ENCODE peak calls at places on chromosomes 16 and 17, in nine cellular contexts. One of them, this sample, is unnamed.

GRCh38 chr17:65000798-65001197 is 55.7 kb downstream of the GNA13 start:
- DNase-seq in left ventricle myocardium inferior: no peak
- DNase-seq in upper lobe of right lung: no peak
- DNase-seq in bronchial epithelial cell: no peak
- DNase-seq in A549: no peak
- DNase-seq in CD8-positive, alpha-beta T cell: no peak
- DNase-seq in HCT116: no peak
- DNase-seq in thoracic aorta: no peak
- DNase-seq in neural progenitor cell: no peak
- DNase-seq in this sample: no peak

GRCh38 chr16:73152731-73153130 is 104.8 kb upstream of the ZFHX3 start:
- DNase-seq in thoracic aorta: no peak
- DNase-seq in neural progenitor cell: peak; percentile 88
- DNase-seq in CD8-positive, alpha-beta T cell: no peak
- DNase-seq in HCT116: no peak
- DNase-seq in upper lobe of right lung: no peak
- DNase-seq in left ventricle myocardium inferior: no peak
- DNase-seq in A549: no peak
- DNase-seq in bronchial epithelial cell: no peak
- DNase-seq in this sample: no peak

GRCh38 chr16:11258553-11259287 is 2.7 kb upstream of the SOCS1 start:
- DNase-seq in HCT116: no peak
- DNase-seq in bronchial epithelial cell: no peak
- DNase-seq in left ventricle myocardium inferior: peak; percentile 74
- DNase-seq in CD8-positive, alpha-beta T cell: peak; percentile 34
- DNase-seq in neural progenitor cell: no peak
- DNase-seq in A549: no peak
- DNase-seq in thoracic aorta: no peak
- DNase-seq in upper lobe of right lung: no peak
- DNase-seq in this sample: no peak

GRCh38 chr17:6374761-6375312 is 60.1 kb downstream of the AIPL1 start:
- DNase-seq in upper lobe of right lung: no peak
- DNase-seq in bronchial epithelial cell: peak; percentile 85
- DNase-seq in HCT116: peak; percentile 57
- DNase-seq in thoracic aorta: no peak
- DNase-seq in neural progenitor cell: peak; percentile 67
- DNase-seq in left ventricle myocardium inferior: no peak
- DNase-seq in CD8-positive, alpha-beta T cell: no peak
- DNase-seq in A549: peak; percentile 66
- DNase-seq in this sample: no peak

GRCh38 chr16:83105279-83106077 is 478.7 kb downstream of the CDH13 start:
- DNase-seq in left ventricle myocardium inferior: no peak
- DNase-seq in bronchial epithelial cell: peak; percentile 93
- DNase-seq in CD8-positive, alpha-beta T cell: no peak
- DNase-seq in upper lobe of right lung: no peak
- DNase-seq in HCT116: no peak
- DNase-seq in neural progenitor cell: no peak
- DNase-seq in A549: no peak
- DNase-seq in thoracic aorta: no peak
- DNase-seq in this sample: no peak

GRCh38 chr16:53668869-53669268 is 34.8 kb downstream of the RPGRIP1L start:
- DNase-seq in neural progenitor cell: no peak
- DNase-seq in bronchial epithelial cell: no peak
- DNase-seq in thoracic aorta: no peak
- DNase-seq in HCT116: no peak
- DNase-seq in A549: no peak
- DNase-seq in upper lobe of right lung: no peak
- DNase-seq in left ventricle myocardium inferior: no peak
- DNase-seq in CD8-positive, alpha-beta T cell: no peak
- DNase-seq in this sample: no peak

GRCh38 chr17:56665864-56666263 is 72.4 kb downstream of the NOG start:
- DNase-seq in left ventricle myocardium inferior: no peak
- DNase-seq in thoracic aorta: no peak
- DNase-seq in HCT116: no peak
- DNase-seq in bronchial epithelial cell: no peak
- DNase-seq in CD8-positive, alpha-beta T cell: no peak
- DNase-seq in upper lobe of right lung: no peak
- DNase-seq in neural progenitor cell: peak; percentile 8
- DNase-seq in A549: no peak
- DNase-seq in this sample: no peak

GRCh38 chr17:64133546-64134215 is 3.7 kb upstream of the ERN1 start:
- DNase-seq in left ventricle myocardium inferior: no peak
- DNase-seq in thoracic aorta: no peak
- DNase-seq in A549: peak; percentile 82
- DNase-seq in CD8-positive, alpha-beta T cell: no peak
- DNase-seq in neural progenitor cell: peak; percentile 81
- DNase-seq in upper lobe of right lung: no peak
- DNase-seq in bronchial epithelial cell: peak; percentile 63
- DNase-seq in HCT116: peak; percentile 75
- DNase-seq in this sample: no peak

GRCh38 chr17:39781028-39781800 is 43.5 kb downstream of the GRB7 start:
- DNase-seq in thoracic aorta: no peak
- DNase-seq in left ventricle myocardium inferior: no peak
- DNase-seq in bronchial epithelial cell: no peak
- DNase-seq in upper lobe of right lung: no peak
- DNase-seq in CD8-positive, alpha-beta T cell: no peak
- DNase-seq in neural progenitor cell: no peak
- DNase-seq in HCT116: no peak
- DNase-seq in A549: no peak
- DNase-seq in this sample: no peak

GRCh38 chr17:36498155-36498554 is 11.7 kb downstream of the ZNHIT3 start:
- DNase-seq in CD8-positive, alpha-beta T cell: no peak
- DNase-seq in A549: no peak
- DNase-seq in neural progenitor cell: no peak
- DNase-seq in upper lobe of right lung: peak; percentile 37
- DNase-seq in HCT116: no peak
- DNase-seq in bronchial epithelial cell: no peak
- DNase-seq in thoracic aorta: no peak
- DNase-seq in left ventricle myocardium inferior: no peak
- DNase-seq in this sample: no peak

GRCh38 chr16:11535494-11535893 is 51.2 kb downstream of the LITAF start:
- DNase-seq in left ventricle myocardium inferior: no peak
- DNase-seq in bronchial epithelial cell: peak; percentile 95
- DNase-seq in CD8-positive, alpha-beta T cell: no peak
- DNase-seq in upper lobe of right lung: no peak
- DNase-seq in A549: peak; percentile 63
- DNase-seq in thoracic aorta: no peak
- DNase-seq in HCT116: no peak
- DNase-seq in neural progenitor cell: no peak
- DNase-seq in this sample: no peak

GRCh38 chr16:90007015-90007414 is 12.2 kb downstream of the DBNDD1 start:
- DNase-seq in A549: no peak
- DNase-seq in upper lobe of right lung: no peak
- DNase-seq in HCT116: no peak
- DNase-seq in thoracic aorta: no peak
- DNase-seq in neural progenitor cell: no peak
- DNase-seq in left ventricle myocardium inferior: no peak
- DNase-seq in bronchial epithelial cell: no peak
- DNase-seq in CD8-positive, alpha-beta T cell: no peak
- DNase-seq in this sample: no peak

GRCh38 chr16:80231888-80232287 is 308.9 kb upstream of the DYNLRB2 start:
- DNase-seq in thoracic aorta: no peak
- DNase-seq in HCT116: no peak
- DNase-seq in A549: no peak
- DNase-seq in CD8-positive, alpha-beta T cell: no peak
- DNase-seq in upper lobe of right lung: no peak
- DNase-seq in left ventricle myocardium inferior: no peak
- DNase-seq in bronchial epithelial cell: peak; percentile 93
- DNase-seq in neural progenitor cell: no peak
- DNase-seq in this sample: peak; percentile 33

GRCh38 chr16:51401673-51402072 is 250.6 kb upstream of the SALL1 start:
- DNase-seq in left ventricle myocardium inferior: no peak
- DNase-seq in HCT116: no peak
- DNase-seq in bronchial epithelial cell: no peak
- DNase-seq in neural progenitor cell: no peak
- DNase-seq in thoracic aorta: no peak
- DNase-seq in upper lobe of right lung: no peak
- DNase-seq in A549: no peak
- DNase-seq in CD8-positive, alpha-beta T cell: no peak
- DNase-seq in this sample: no peak

GRCh38 chr16:56164636-56165035 is 26.7 kb upstream of the GNAO1 start:
- DNase-seq in A549: no peak
- DNase-seq in HCT116: no peak
- DNase-seq in thoracic aorta: no peak
- DNase-seq in bronchial epithelial cell: no peak
- DNase-seq in CD8-positive, alpha-beta T cell: no peak
- DNase-seq in neural progenitor cell: no peak
- DNase-seq in upper lobe of right lung: no peak
- DNase-seq in left ventricle myocardium inferior: no peak
- DNase-seq in this sample: no peak

GRCh38 chr17:14813649-14814048 is 451.5 kb downstream of the PMP22 start:
- DNase-seq in HCT116: no peak
- DNase-seq in thoracic aorta: no peak
- DNase-seq in CD8-positive, alpha-beta T cell: no peak
- DNase-seq in left ventricle myocardium inferior: no peak
- DNase-seq in A549: peak; percentile 52
- DNase-seq in neural progenitor cell: peak; percentile 71
- DNase-seq in bronchial epithelial cell: no peak
- DNase-seq in upper lobe of right lung: peak; percentile 73
- DNase-seq in this sample: no peak

GRCh38 chr17:16473286-16474011 is 18.5 kb downstream of the LRRC75A start:
- DNase-seq in A549: no peak
- DNase-seq in neural progenitor cell: no peak
- DNase-seq in HCT116: no peak
- DNase-seq in left ventricle myocardium inferior: no peak
- DNase-seq in thoracic aorta: no peak
- DNase-seq in bronchial epithelial cell: no peak
- DNase-seq in CD8-positive, alpha-beta T cell: no peak
- DNase-seq in upper lobe of right lung: no peak
- DNase-seq in this sample: no peak

GRCh38 chr17:45136846-45137560 is 1.5 kb downstream of the ACBD4 start:
- DNase-seq in bronchial epithelial cell: no peak
- DNase-seq in upper lobe of right lung: no peak
- DNase-seq in neural progenitor cell: no peak
- DNase-seq in CD8-positive, alpha-beta T cell: no peak
- DNase-seq in thoracic aorta: no peak
- DNase-seq in left ventricle myocardium inferior: peak; percentile 9
- DNase-seq in A549: no peak
- DNase-seq in HCT116: no peak
- DNase-seq in this sample: no peak

GRCh38 chr17:11122908-11123307 is 118.1 kb upstream of the SHISA6 start:
- DNase-seq in neural progenitor cell: no peak
- DNase-seq in HCT116: no peak
- DNase-seq in left ventricle myocardium inferior: peak; percentile 18
- DNase-seq in thoracic aorta: no peak
- DNase-seq in upper lobe of right lung: no peak
- DNase-seq in bronchial epithelial cell: no peak
- DNase-seq in A549: no peak
- DNase-seq in CD8-positive, alpha-beta T cell: no peak
- DNase-seq in this sample: no peak

GRCh38 chr17:82866521-82867214 is 26.8 kb upstream of the ZNF750 start:
- DNase-seq in upper lobe of right lung: no peak
- DNase-seq in A549: no peak
- DNase-seq in CD8-positive, alpha-beta T cell: no peak
- DNase-seq in neural progenitor cell: peak; percentile 47
- DNase-seq in bronchial epithelial cell: peak; percentile 38
- DNase-seq in thoracic aorta: no peak
- DNase-seq in left ventricle myocardium inferior: no peak
- DNase-seq in HCT116: no peak
- DNase-seq in this sample: peak; percentile 47

GRCh38 chr17:40963838-40964237 is 2.9 kb downstream of the KRT39 start:
- DNase-seq in A549: peak; percentile 37
- DNase-seq in HCT116: no peak
- DNase-seq in CD8-positive, alpha-beta T cell: no peak
- DNase-seq in thoracic aorta: no peak
- DNase-seq in upper lobe of right lung: no peak
- DNase-seq in neural progenitor cell: no peak
- DNase-seq in left ventricle myocardium inferior: no peak
- DNase-seq in bronchial epithelial cell: peak; percentile 81
- DNase-seq in this sample: no peak

GRCh38 chr16:21009815-21010214 is 109.2 kb downstream of the LYRM1 start:
- DNase-seq in upper lobe of right lung: no peak
- DNase-seq in thoracic aorta: no peak
- DNase-seq in bronchial epithelial cell: no peak
- DNase-seq in A549: no peak
- DNase-seq in HCT116: no peak
- DNase-seq in CD8-positive, alpha-beta T cell: no peak
- DNase-seq in left ventricle myocardium inferior: no peak
- DNase-seq in neural progenitor cell: no peak
- DNase-seq in this sample: no peak
- TF ChIP-seq CTCF in upper lobe of right lung: no peak
- TF ChIP-seq CTCF in thoracic aorta: no peak
- TF ChIP-seq CTCF in bronchial epithelial cell: no peak
- TF ChIP-seq CTCF in A549: no peak
- TF ChIP-seq CTCF in HCT116: no peak
- TF ChIP-seq CTCF in CD8-positive, alpha-beta T cell: no peak
- TF ChIP-seq CTCF in left ventricle myocardium inferior: no peak
- TF ChIP-seq CTCF in neural progenitor cell: no peak
- TF ChIP-seq CTCF in this sample: no peak

GRCh38 chr17:81466564-81467472 is 45.8 kb downstream of the ACTG1 start:
- DNase-seq in upper lobe of right lung: no peak
- DNase-seq in HCT116: no peak
- DNase-seq in thoracic aorta: no peak
- DNase-seq in CD8-positive, alpha-beta T cell: no peak
- DNase-seq in A549: no peak
- DNase-seq in left ventricle myocardium inferior: no peak
- DNase-seq in neural progenitor cell: no peak
- DNase-seq in bronchial epithelial cell: no peak
- DNase-seq in this sample: no peak
- H3K4me3 ChIP-seq in upper lobe of right lung: no peak overlapping the region
- H3K4me3 ChIP-seq in HCT116: no peak overlapping the region
- H3K4me3 ChIP-seq in thoracic aorta: no peak overlapping the region
- H3K4me3 ChIP-seq in CD8-positive, alpha-beta T cell: no peak overlapping the region
- H3K4me3 ChIP-seq in A549: no peak overlapping the region
- H3K4me3 ChIP-seq in left ventricle myocardium inferior: no peak overlapping the region
- H3K4me3 ChIP-seq in neural progenitor cell: no peak overlapping the region
- H3K4me3 ChIP-seq in bronchial epithelial cell: no peak overlapping the region
- H3K4me3 ChIP-seq in this sample: no peak overlapping the region

GRCh38 chr17:48596735-48597491 is 3.3 kb upstream of the HOXB5 start:
- DNase-seq in thoracic aorta: no peak
- DNase-seq in CD8-positive, alpha-beta T cell: no peak
- DNase-seq in bronchial epithelial cell: no peak
- DNase-seq in A549: no peak
- DNase-seq in left ventricle myocardium inferior: no peak
- DNase-seq in HCT116: no peak
- DNase-seq in upper lobe of right lung: no peak
- DNase-seq in neural progenitor cell: no peak
- DNase-seq in this sample: no peak
- TF ChIP-seq CTCF in thoracic aorta: no peak
- TF ChIP-seq CTCF in CD8-positive, alpha-beta T cell: no peak
- TF ChIP-seq CTCF in bronchial epithelial cell: no peak
- TF ChIP-seq CTCF in A549: no peak
- TF ChIP-seq CTCF in left ventricle myocardium inferior: no peak
- TF ChIP-seq CTCF in HCT116: no peak
- TF ChIP-seq CTCF in upper lobe of right lung: no peak
- TF ChIP-seq CTCF in neural progenitor cell: no peak
- TF ChIP-seq CTCF in this sample: no peak

DNA sequence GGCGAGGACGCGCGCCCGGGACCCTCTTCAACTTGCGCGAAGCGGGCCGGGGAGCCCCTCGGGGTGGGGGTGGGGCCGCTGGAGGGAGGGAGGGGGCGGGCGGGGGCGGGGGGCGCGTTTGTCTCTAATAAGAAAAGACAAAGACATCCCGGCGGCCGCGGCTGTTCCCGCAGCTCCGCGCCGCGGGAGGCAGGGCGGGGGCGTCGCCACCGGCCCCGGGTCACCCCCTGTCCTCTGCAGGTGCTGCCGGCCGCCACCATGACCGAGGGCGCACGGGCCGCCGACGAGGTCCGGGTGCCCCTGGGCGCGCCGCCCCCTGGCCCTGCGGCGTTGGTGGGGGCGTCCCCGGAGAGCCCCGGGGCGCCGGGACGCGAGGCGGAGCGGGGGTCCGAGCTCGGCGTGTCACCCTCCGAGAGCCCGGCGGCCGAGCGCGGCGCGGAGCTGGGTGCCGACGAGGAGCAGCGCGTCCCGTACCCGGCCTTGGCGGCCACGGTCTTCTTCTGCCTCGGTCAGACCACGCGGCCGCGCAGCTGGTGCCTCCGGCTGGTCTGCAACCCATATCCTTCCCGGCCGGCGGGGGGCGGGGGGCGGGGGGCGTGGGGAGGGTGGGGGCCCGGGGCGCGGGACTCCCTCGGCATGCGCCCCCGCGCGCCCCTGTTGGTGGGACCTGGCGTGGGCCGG is 714 bp downstream of the CACNA1H start:
- DNase-seq in A549: no peak
- DNase-seq in thoracic aorta: no peak
- DNase-seq in upper lobe of right lung: no peak
- DNase-seq in CD8-positive, alpha-beta T cell: no peak
- DNase-seq in neural progenitor cell: peak; percentile 52
- DNase-seq in left ventricle myocardium inferior: no peak
- DNase-seq in HCT116: no peak
- DNase-seq in bronchial epithelial cell: no peak
- DNase-seq in this sample: no peak
- H3K4me3 ChIP-seq in A549: peak overlapping the region; percentile 53
- H3K4me3 ChIP-seq in thoracic aorta: peak overlapping the region; percentile 63
- H3K4me3 ChIP-seq in upper lobe of right lung: peak overlapping the region; percentile 19
- H3K4me3 ChIP-seq in CD8-positive, alpha-beta T cell: no peak overlapping the region
- H3K4me3 ChIP-seq in neural progenitor cell: peak overlapping the region; percentile 59
- H3K4me3 ChIP-seq in left ventricle myocardium inferior: peak overlapping the region; percentile 60
- H3K4me3 ChIP-seq in HCT116: peak overlapping the region; percentile 17
- H3K4me3 ChIP-seq in bronchial epithelial cell: no peak overlapping the region
- H3K4me3 ChIP-seq in this sample: peak overlapping the region; percentile 21